ENCODE peak calls at places on chromosomes 3 and 15, in five cellular contexts. One of them, this sample, is unnamed. For H4K20me1, the result is how much of the 10 kb centered on the place peaks cover.

GRCh38 chr3:38581774-38582173 is 67.7 kb downstream of the SCN5A start:
- DNase-seq in mammary epithelial cell: no peak
- DNase-seq in OCI-LY7: no peak
- DNase-seq in Karpas-422: no peak
- DNase-seq in neural progenitor cell: no peak
- DNase-seq in this sample: no peak

GRCh38 chr3:135992072-135992471 is 26.5 kb downstream of the PPP2R3A start:
- DNase-seq in mammary epithelial cell: peak
- DNase-seq in OCI-LY7: no peak
- DNase-seq in Karpas-422: no peak
- DNase-seq in neural progenitor cell: no peak
- DNase-seq in this sample: no peak

GRCh38 chr3:122102191-122102935 is 47.2 kb downstream of the CD86 start:
- DNase-seq in mammary epithelial cell: peak
- DNase-seq in OCI-LY7: no peak
- DNase-seq in Karpas-422: no peak
- DNase-seq in neural progenitor cell: no peak
- DNase-seq in this sample: no peak

GRCh38 chr3:62013931-62014330 is 359.4 kb downstream of the FEZF2 start:
- DNase-seq in mammary epithelial cell: no peak
- DNase-seq in OCI-LY7: no peak
- DNase-seq in Karpas-422: no peak
- DNase-seq in neural progenitor cell: peak
- DNase-seq in this sample: no peak

GRCh38 chr3:188788621-188789081 is 383.1 kb upstream of the TPRG1 start:
- DNase-seq in mammary epithelial cell: peak
- DNase-seq in OCI-LY7: no peak
- DNase-seq in Karpas-422: no peak
- DNase-seq in neural progenitor cell: no peak
- DNase-seq in this sample: no peak

GRCh38 chr3:190481779-190482178 is 32.1 kb upstream of the TMEM207 start:
- DNase-seq in mammary epithelial cell: no peak
- DNase-seq in OCI-LY7: no peak
- DNase-seq in Karpas-422: no peak
- DNase-seq in neural progenitor cell: no peak
- DNase-seq in this sample: peak

GRCh38 chr3:57397175-57398026 is 104.9 kb upstream of the ASB14 start:
- DNase-seq in mammary epithelial cell: peak
- DNase-seq in OCI-LY7: peak
- DNase-seq in Karpas-422: peak
- DNase-seq in neural progenitor cell: peak
- DNase-seq in this sample: peak

GRCh38 chr3:186784820-186785516 is 1.6 kb downstream of the EIF4A2 start:
- DNase-seq in mammary epithelial cell: no peak
- DNase-seq in OCI-LY7: no peak
- DNase-seq in Karpas-422: peak
- DNase-seq in neural progenitor cell: no peak
- DNase-seq in this sample: no peak

GRCh38 chr3:140924097-140924873 is 17.4 kb upstream of the SLC25A36 start:
- DNase-seq in mammary epithelial cell: no peak
- DNase-seq in OCI-LY7: no peak
- DNase-seq in Karpas-422: no peak
- DNase-seq in neural progenitor cell: no peak
- DNase-seq in this sample: no peak

GRCh38 chr15:101107101-101107500 is 144.7 kb downstream of the CHSY1 start:
- DNase-seq in mammary epithelial cell: no peak
- DNase-seq in OCI-LY7: no peak
- DNase-seq in Karpas-422: no peak
- DNase-seq in neural progenitor cell: no peak
- DNase-seq in this sample: no peak

GRCh38 chr15:66021801-66022525 is 152.7 kb downstream of the RAB11A start:
- DNase-seq in mammary epithelial cell: no peak
- DNase-seq in OCI-LY7: no peak
- DNase-seq in Karpas-422: no peak
- DNase-seq in neural progenitor cell: no peak
- DNase-seq in this sample: no peak
- H4K20me1 ChIP-seq in mammary epithelial cell: under half
- H4K20me1 ChIP-seq in OCI-LY7: under half
- H4K20me1 ChIP-seq in Karpas-422: under half
- H4K20me1 ChIP-seq in neural progenitor cell: under half
- H4K20me1 ChIP-seq in this sample: under half

GRCh38 chr3:171978390-171978789 is 61.0 kb upstream of the FNDC3B start:
- DNase-seq in mammary epithelial cell: no peak
- DNase-seq in OCI-LY7: no peak
- DNase-seq in Karpas-422: no peak
- DNase-seq in neural progenitor cell: no peak
- DNase-seq in this sample: no peak
- H3K27ac ChIP-seq in mammary epithelial cell: no peak
- H3K27ac ChIP-seq in OCI-LY7: no peak
- H3K27ac ChIP-seq in Karpas-422: no peak
- H3K27ac ChIP-seq in neural progenitor cell: no peak
- H3K27ac ChIP-seq in this sample: no peak

DNA sequence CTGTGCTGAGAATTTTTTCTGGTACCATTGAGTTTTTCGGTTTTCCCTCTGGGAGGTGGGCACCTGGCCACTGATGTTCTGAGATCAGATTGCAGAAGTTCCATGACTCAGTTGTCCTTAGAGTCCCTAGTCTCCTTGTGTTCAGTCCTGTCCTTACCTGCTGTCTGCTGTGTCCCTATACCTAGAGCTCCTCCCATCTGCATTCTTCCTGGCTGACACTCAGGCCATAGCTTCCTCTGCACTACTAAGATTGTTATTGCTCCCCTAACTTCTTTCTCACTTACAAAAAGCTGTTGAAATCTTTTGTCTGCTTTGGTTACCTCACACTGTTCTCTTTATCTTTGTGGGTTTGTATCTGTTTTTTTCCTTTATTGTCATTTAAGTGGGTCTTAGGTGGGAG is 13.2 kb downstream of the USP3 start:
- DNase-seq in mammary epithelial cell: peak
- DNase-seq in OCI-LY7: no peak
- DNase-seq in Karpas-422: no peak
- DNase-seq in neural progenitor cell: no peak
- DNase-seq in this sample: peak
- H4K20me1 ChIP-seq in mammary epithelial cell: under half
- H4K20me1 ChIP-seq in OCI-LY7: half or more
- H4K20me1 ChIP-seq in Karpas-422: under half
- H4K20me1 ChIP-seq in neural progenitor cell: half or more
- H4K20me1 ChIP-seq in this sample: under half

GRCh38 chr3:99638244-99638948 is at the start of gene COL8A1:
- DNase-seq in mammary epithelial cell: peak
- DNase-seq in OCI-LY7: no peak
- DNase-seq in Karpas-422: no peak
- DNase-seq in neural progenitor cell: peak
- DNase-seq in this sample: peak

GRCh38 chr3:99635348-99635747 is 3.0 kb upstream of the COL8A1 start:
- DNase-seq in mammary epithelial cell: no peak
- DNase-seq in OCI-LY7: no peak
- DNase-seq in Karpas-422: no peak
- DNase-seq in neural progenitor cell: no peak
- DNase-seq in this sample: no peak

GRCh38 chr3:99637041-99637380 is 1.4 kb upstream of the COL8A1 start:
- DNase-seq in mammary epithelial cell: peak
- DNase-seq in OCI-LY7: no peak
- DNase-seq in Karpas-422: no peak
- DNase-seq in neural progenitor cell: peak
- DNase-seq in this sample: peak

GRCh38 chr3:99639579-99639978 is 1.2 kb downstream of the COL8A1 start:
- DNase-seq in mammary epithelial cell: no peak
- DNase-seq in OCI-LY7: no peak
- DNase-seq in Karpas-422: no peak
- DNase-seq in neural progenitor cell: no peak
- DNase-seq in this sample: no peak

GRCh38 chr3:99637381-99638111 is 848 bp upstream of the COL8A1 start:
- DNase-seq in mammary epithelial cell: peak
- DNase-seq in OCI-LY7: no peak
- DNase-seq in Karpas-422: no peak
- DNase-seq in neural progenitor cell: peak
- DNase-seq in this sample: peak
- H3K27ac ChIP-seq in mammary epithelial cell: peak
- H3K27ac ChIP-seq in OCI-LY7: no peak
- H3K27ac ChIP-seq in Karpas-422: no peak
- H3K27ac ChIP-seq in neural progenitor cell: no peak
- H3K27ac ChIP-seq in this sample: no peak

DNA sequence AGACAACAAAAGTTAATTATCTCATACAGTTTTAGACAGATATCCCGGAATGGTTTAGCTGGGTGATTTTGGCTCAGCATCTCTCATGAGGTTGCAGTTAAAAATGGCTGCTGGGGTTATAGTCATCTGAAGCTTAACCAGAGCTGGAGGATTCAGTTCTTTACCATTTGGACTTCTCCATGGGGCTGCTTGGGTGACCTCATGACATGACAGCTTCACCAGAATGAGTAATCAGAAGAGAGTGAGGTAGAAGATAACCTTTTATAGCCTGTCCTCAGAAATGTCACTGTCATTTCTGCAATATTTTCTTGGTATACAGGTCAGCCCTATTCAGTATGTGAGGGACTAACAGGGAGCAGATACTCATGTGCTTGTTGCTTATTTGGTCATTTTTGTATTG is 30.9 kb downstream of the TFG start:
- DNase-seq in mammary epithelial cell: no peak
- DNase-seq in OCI-LY7: no peak
- DNase-seq in Karpas-422: no peak
- DNase-seq in neural progenitor cell: no peak
- DNase-seq in this sample: no peak
- H4K20me1 ChIP-seq in mammary epithelial cell: under half
- H4K20me1 ChIP-seq in OCI-LY7: under half
- H4K20me1 ChIP-seq in Karpas-422: under half
- H4K20me1 ChIP-seq in neural progenitor cell: under half
- H4K20me1 ChIP-seq in this sample: under half

DNA sequence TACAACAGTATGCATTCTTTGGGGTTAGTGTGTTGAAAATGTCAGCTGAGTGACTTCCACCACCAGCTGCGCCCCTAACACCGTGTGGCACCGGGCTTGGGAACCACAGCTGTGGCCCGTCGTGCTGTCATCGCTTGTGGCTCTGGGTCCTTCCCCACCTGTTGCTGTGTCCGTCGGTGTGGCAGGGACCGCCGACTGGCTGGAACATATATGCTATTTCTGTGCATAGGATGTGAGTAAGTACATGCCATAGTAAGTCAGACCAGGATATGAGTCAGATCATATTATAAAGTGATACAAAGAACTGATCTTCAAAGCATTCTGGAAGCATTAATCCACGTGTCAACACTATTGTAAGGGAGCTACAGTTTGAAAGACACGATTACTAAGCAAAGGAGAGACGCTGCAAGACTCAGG is 31.9 kb downstream of the EHD4 start:
- DNase-seq in mammary epithelial cell: peak
- DNase-seq in OCI-LY7: no peak
- DNase-seq in Karpas-422: no peak
- DNase-seq in neural progenitor cell: no peak
- DNase-seq in this sample: no peak
- H3K27ac ChIP-seq in mammary epithelial cell: peak
- H3K27ac ChIP-seq in OCI-LY7: no peak
- H3K27ac ChIP-seq in Karpas-422: no peak
- H3K27ac ChIP-seq in neural progenitor cell: no peak
- H3K27ac ChIP-seq in this sample: peak

GRCh38 chr3:172127141-172127540 is 87.8 kb downstream of the FNDC3B start:
- DNase-seq in mammary epithelial cell: no peak
- DNase-seq in OCI-LY7: no peak
- DNase-seq in Karpas-422: no peak
- DNase-seq in neural progenitor cell: no peak
- DNase-seq in this sample: no peak

GRCh38 chr3:172125963-172126403 is 86.6 kb downstream of the FNDC3B start:
- DNase-seq in mammary epithelial cell: no peak
- DNase-seq in OCI-LY7: no peak
- DNase-seq in Karpas-422: no peak
- DNase-seq in neural progenitor cell: no peak
- DNase-seq in this sample: no peak

GRCh38 chr3:172126741-172127140 is 87.4 kb downstream of the FNDC3B start:
- DNase-seq in mammary epithelial cell: no peak
- DNase-seq in OCI-LY7: no peak
- DNase-seq in Karpas-422: no peak
- DNase-seq in neural progenitor cell: peak
- DNase-seq in this sample: peak

GRCh38 chr3:172125053-172125452 is 85.7 kb downstream of the FNDC3B start:
- DNase-seq in mammary epithelial cell: no peak
- DNase-seq in OCI-LY7: no peak
- DNase-seq in Karpas-422: no peak
- DNase-seq in neural progenitor cell: no peak
- DNase-seq in this sample: peak

GRCh38 chr3:172124271-172124670 is 84.9 kb downstream of the FNDC3B start:
- DNase-seq in mammary epithelial cell: no peak
- DNase-seq in OCI-LY7: no peak
- DNase-seq in Karpas-422: no peak
- DNase-seq in neural progenitor cell: no peak
- DNase-seq in this sample: no peak
- H4K20me1 ChIP-seq in mammary epithelial cell: under half
- H4K20me1 ChIP-seq in OCI-LY7: under half
- H4K20me1 ChIP-seq in Karpas-422: under half
- H4K20me1 ChIP-seq in neural progenitor cell: under half
- H4K20me1 ChIP-seq in this sample: under half